ENCODE peak calls at places on chromosome X, in four cellular contexts. U is cardiac muscle cell, B is astrocyte, K is fibroblast of lung. X is an unnamed sample.

GRCh38 chrX:94722578-94722977 is 1048.6 kb downstream of the FAM133A start:
- DNase-seq in U (no peak), K (no peak), B (no peak), X (no peak)

GRCh38 chrX:7996414-7996813 is 69.2 kb upstream of the PNPLA4 start:
- DNase-seq in B (peak), K (peak), U (peak), X (peak)

GRCh38 chrX:119537487-119537886 is 27.7 kb downstream of the STEEP1 start:
- DNase-seq in K (no peak), U (no peak), B (no peak), X (no peak)

GRCh38 chrX:147894332-147894870 is 17.3 kb upstream of the FMR1 start:
- DNase-seq in B (peak), U (peak), K (peak), X (no peak)

GRCh38 chrX:55710701-55711100 is 6.8 kb upstream of the RRAGB start:
- DNase-seq in B (peak), U (no peak), K (peak), X (no peak)

GRCh38 chrX:41334866-41335589 is 1.1 kb downstream of the DDX3X start:
- DNase-seq in U (no peak), B (no peak), K (peak), X (peak)

GRCh38 chrX:112979879-112980278 is 139.2 kb upstream of the AMOT start:
- DNase-seq in U (no peak), K (no peak), B (no peak), X (no peak)

GRCh38 chrX:9033989-9034388 is at the start of gene FAM9B:
- DNase-seq in B (no peak), U (no peak), K (no peak), X (no peak)

GRCh38 chrX:12709047-12709446 is 82.2 kb upstream of the PRPS2 start:
- DNase-seq in U (no peak), K (no peak), B (no peak), X (no peak)

GRCh38 chrX:106247162-106247561 is 79.1 kb downstream of the PWWP3B start:
- DNase-seq in K (peak), U (no peak), B (peak), X (no peak)

GRCh38 chrX:69065451-69065850 is 99.8 kb downstream of the PJA1 start:
- DNase-seq in B (peak), K (peak), U (no peak), X (no peak)

GRCh38 chrX:76064825-76065224 is 108.0 kb upstream of the PBDC1 start:
- DNase-seq in B (no peak), K (no peak), U (no peak), X (no peak)

GRCh38 chrX:88425739-88426138 is 321.3 kb upstream of the CPXCR1 start:
- DNase-seq in B (no peak), U (peak), K (no peak), X (no peak)

GRCh38 chrX:22424919-22425318 is 152.2 kb downstream of the CBLL2 start:
- DNase-seq in B (no peak), K (no peak), U (no peak), X (no peak)

GRCh38 chrX:110188701-110189558 is 129.0 kb downstream of the AMMECR1 start:
- DNase-seq in U (no peak), B (no peak), K (no peak), X (peak)

GRCh38 chrX:14942341-14942740 is 69.1 kb downstream of the MOSPD2 start:
- DNase-seq in U (no peak), K (no peak), B (no peak), X (no peak)

GRCh38 chrX:108304210-108304609 is 134.0 kb downstream of the COL4A6 start:
- DNase-seq in K (peak), U (peak), B (peak), X (peak)

GRCh38 chrX:46849933-46850332 is 13.1 kb downstream of the RP2 start:
- DNase-seq in B (no peak), U (no peak), K (peak), X (no peak)

GRCh38 chrX:148572332-148572731 is 71.9 kb downstream of the AFF2 start:
- DNase-seq in K (no peak), B (no peak), U (no peak), X (no peak)

GRCh38 chrX:102745513-102746133 is 25.1 kb downstream of the GPRASP3 start:
- DNase-seq in U (peak), K (no peak), B (no peak), X (no peak)

GRCh38 chrX:74422576-74423288 is 1.4 kb downstream of the SLC16A2 start:
- DNase-seq in B (peak), K (peak), U (peak), X (no peak)

GRCh38 chrX:74420194-74421035 is 878 bp upstream of the SLC16A2 start:
- DNase-seq in K (peak), U (peak), B (peak), X (no peak)

GRCh38 chrX:74422029-74422352 is 698 bp downstream of the SLC16A2 start:
- DNase-seq in K (no peak), U (no peak), B (no peak), X (no peak)

GRCh38 chrX:74419861-74420193 is 1.5 kb upstream of the SLC16A2 start:
- DNase-seq in B (no peak), K (peak), U (peak), X (no peak)

DNA sequence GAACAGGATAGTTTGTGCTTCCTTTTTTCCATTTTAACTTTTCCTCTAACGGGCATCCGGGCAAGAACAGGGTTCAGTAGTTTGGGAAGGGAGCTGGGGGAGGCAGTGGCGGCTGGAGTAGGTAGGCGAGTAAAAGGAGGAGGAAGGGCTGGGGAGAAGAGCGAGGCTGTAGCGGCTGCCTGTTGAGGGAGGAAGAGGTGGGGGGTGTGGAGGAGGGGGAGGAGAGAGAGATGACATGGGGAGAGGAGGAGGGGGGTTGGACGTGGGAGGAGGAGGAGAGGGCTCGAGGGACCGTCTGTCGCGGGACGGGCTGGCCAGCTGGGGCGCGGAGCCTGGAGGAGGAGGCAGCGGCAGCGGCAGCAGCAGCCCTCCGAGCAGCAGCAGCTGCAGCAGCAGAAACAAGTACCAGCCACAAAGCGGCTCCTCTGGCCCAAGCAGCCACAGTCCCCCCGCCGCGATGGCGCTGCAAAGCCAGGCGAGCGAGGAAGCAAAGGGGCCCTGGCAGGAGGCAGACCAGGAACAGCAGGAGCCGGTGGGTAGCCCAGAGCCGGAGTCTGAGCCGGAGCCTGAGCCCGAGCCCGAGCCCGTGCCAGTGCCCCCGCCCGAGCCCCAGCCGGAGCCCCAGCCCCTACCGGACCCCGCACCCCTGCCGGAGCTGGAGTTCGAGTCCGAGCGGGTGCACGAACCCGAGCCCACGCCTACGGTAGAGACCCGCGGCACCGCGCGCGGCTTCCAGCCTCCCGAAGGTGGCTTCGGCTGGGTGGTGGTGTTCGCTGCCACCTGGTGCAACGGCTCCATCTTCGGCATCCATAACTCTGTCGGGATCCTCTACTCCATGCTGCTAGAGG is at the start of gene SLC16A2:
- DNase-seq in B (peak), K (peak), U (peak), X (peak)
- H3K27ac ChIP-seq in B (peak), K (peak), U (peak), X (no peak)

GRCh38 chrX:10608099-10608498 is 12.3 kb downstream of the MID1 start:
- DNase-seq in U (no peak), B (peak), K (peak), X (no peak)
- H3K27ac ChIP-seq in U (no peak), B (no peak), K (no peak), X (no peak)

GRCh38 chrX:153723351-153724251 is 586 bp downstream of the BCAP31 start:
- DNase-seq in U (peak), K (peak), B (no peak), X (peak)

GRCh38 chrX:153719238-153719637 is 4.9 kb downstream of the BCAP31 start:
- DNase-seq in K (no peak), B (no peak), U (no peak), X (no peak)

GRCh38 chrX:153717445-153717844 is 6.7 kb downstream of the BCAP31 start:
- DNase-seq in U (no peak), K (no peak), B (no peak), X (no peak)

GRCh38 chrX:153722704-153723350 is 1.4 kb downstream of the BCAP31 start:
- DNase-seq in U (no peak), K (no peak), B (no peak), X (no peak)

DNA sequence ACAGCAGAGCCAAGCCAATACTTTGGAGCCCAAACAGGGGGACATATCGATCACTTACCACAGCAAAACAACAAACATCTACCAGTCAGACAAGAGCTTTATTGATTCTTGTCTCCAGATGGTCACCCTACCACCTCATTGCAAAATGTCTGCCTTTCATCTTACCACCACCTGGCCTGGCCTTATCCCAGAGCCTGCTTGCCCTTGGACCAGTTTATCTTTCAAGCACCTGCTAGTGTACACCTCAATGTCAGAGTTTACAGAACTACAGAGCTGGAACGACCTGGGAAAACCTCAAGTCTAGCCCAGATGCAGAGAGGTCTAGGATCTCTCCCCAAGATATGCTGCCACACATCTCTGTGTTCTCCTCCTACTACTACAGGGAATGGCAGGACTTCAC is 4.5 kb downstream of the BCAP31 start:
- DNase-seq in B (no peak), U (no peak), K (no peak), X (no peak)
- H3K27ac ChIP-seq in B (no peak), U (no peak), K (no peak), X (no peak)

GRCh38 chrX:132216283-132216682 is 3.0 kb downstream of the RAP2C start:
- DNase-seq in B (no peak), K (peak), U (no peak), X (no peak)
- H3K27ac ChIP-seq in B (no peak), K (peak), U (peak), X (peak)

GRCh38 chrX:73270753-73271152 is 56.1 kb upstream of the NAP1L2 start:
- DNase-seq in B (no peak), U (no peak), K (no peak), X (no peak)
- H3K27ac ChIP-seq in B (no peak), U (no peak), K (no peak), X (no peak)